ENCODE peak calls at places on chromosome 10, in nine cellular contexts. R, G, F, W, P, M, V, Y and B are unnamed samples.

GRCh38 chr10:108303149-108303548 is 1138.6 kb upstream of the SORCS1 start:
- DNase-seq in W (no peak), F (no peak), M (no peak), V (no peak), R (no peak), Y (no peak), P (no peak), G (no peak), B (no peak)

GRCh38 chr10:116766241-116767198 is 24.2 kb upstream of the HSPA12A start:
- DNase-seq in Y (peak; percentile 76), R (no peak), F (no peak), M (no peak), G (no peak), W (no peak), P (no peak), V (no peak), B (no peak)

GRCh38 chr10:70528726-70529362 is 50.3 kb downstream of the PALD1 start:
- DNase-seq in G (peak; percentile 41), W (no peak), R (no peak), P (peak; percentile 34), F (peak; percentile 38), M (no peak), V (no peak), Y (no peak), B (no peak)

GRCh38 chr10:70974920-70975319 is 86.6 kb upstream of the PCBD1 start:
- DNase-seq in V (no peak), W (no peak), R (no peak), P (no peak), Y (no peak), M (no peak), G (no peak), F (no peak), B (no peak)

GRCh38 chr10:49071221-49071761 is 44.0 kb downstream of the VSTM4 start:
- DNase-seq in G (no peak), M (no peak), W (peak; percentile 1), F (no peak), V (no peak), P (no peak), R (no peak), Y (no peak), B (no peak)

GRCh38 chr10:95360122-95360715 is 69.4 kb upstream of the PDLIM1 start:
- DNase-seq in W (no peak), Y (no peak), F (no peak), R (no peak), P (peak; percentile 28), G (no peak), M (no peak), V (no peak), B (no peak)

GRCh38 chr10:116133641-116134040 is 139.4 kb downstream of the GFRA1 start:
- DNase-seq in R (no peak), P (no peak), M (no peak), V (no peak), Y (no peak), W (no peak), G (no peak), F (no peak), B (no peak)

GRCh38 chr10:77857272-77857671 is 69.3 kb downstream of the DLG5 start:
- DNase-seq in M (no peak), F (no peak), G (no peak), W (no peak), V (no peak), R (peak; percentile 29), P (no peak), Y (no peak), B (no peak)

GRCh38 chr10:121378402-121378801 is 219.8 kb downstream of the FGFR2 start:
- DNase-seq in R (no peak), W (no peak), M (no peak), F (no peak), Y (no peak), V (no peak), G (no peak), P (no peak), B (no peak)

GRCh38 chr10:106771132-106771531 is 393.4 kb downstream of the SORCS1 start:
- DNase-seq in F (no peak), P (no peak), W (no peak), R (no peak), M (no peak), Y (no peak), G (no peak), V (no peak), B (no peak)

GRCh38 chr10:127911218-127911866 is 4.4 kb downstream of the PTPRE start:
- DNase-seq in M (peak; percentile 76), R (no peak), F (peak; percentile 78), Y (no peak), P (no peak), G (no peak), W (no peak), V (no peak), B (no peak)

GRCh38 chr10:61897671-61898434 is 3.6 kb upstream of the ARID5B start:
- DNase-seq in F (peak; percentile 38), P (peak; percentile 73), G (peak; percentile 6), M (peak; percentile 38), Y (no peak), W (peak; percentile 46), V (no peak), R (peak; percentile 73), B (no peak)

GRCh38 chr10:114538544-114538906 is 119.5 kb downstream of the ABLIM1 start:
- DNase-seq in P (peak; percentile 76), M (no peak), R (no peak), Y (no peak), V (peak; percentile 69), W (peak; percentile 90), G (no peak), F (no peak), B (no peak)

GRCh38 chr10:68727146-68727545 is 6.1 kb downstream of the CCAR1 start:
- DNase-seq in W (no peak), V (no peak), G (no peak), Y (no peak), M (no peak), R (no peak), F (no peak), P (no peak), B (no peak)

GRCh38 chr10:86225098-86225782 is 141.4 kb downstream of the GRID1 start:
- DNase-seq in W (no peak), G (no peak), P (no peak), F (no peak), V (no peak), R (peak; percentile 26), M (no peak), Y (no peak), B (no peak)

GRCh38 chr10:6665847-6666246 is 85.8 kb upstream of the PRKCQ start:
- DNase-seq in Y (no peak), R (no peak), P (peak; percentile 15), V (peak; percentile 40), M (no peak), G (no peak), F (no peak), W (no peak), B (no peak)

GRCh38 chr10:6671976-6672375 is 91.9 kb upstream of the PRKCQ start:
- DNase-seq in V (no peak), P (no peak), F (peak; percentile 23), G (no peak), Y (no peak), R (no peak), M (no peak), W (no peak), B (no peak)

GRCh38 chr10:6669269-6669859 is 89.3 kb upstream of the PRKCQ start:
- DNase-seq in R (peak; percentile 63), W (peak; percentile 21), Y (no peak), G (no peak), V (no peak), F (no peak), M (no peak), P (peak; percentile 60), B (no peak)

GRCh38 chr10:6667150-6667549 is 87.1 kb upstream of the PRKCQ start:
- DNase-seq in W (no peak), F (no peak), G (no peak), V (no peak), R (no peak), M (no peak), P (no peak), Y (no peak), B (no peak)

DNA sequence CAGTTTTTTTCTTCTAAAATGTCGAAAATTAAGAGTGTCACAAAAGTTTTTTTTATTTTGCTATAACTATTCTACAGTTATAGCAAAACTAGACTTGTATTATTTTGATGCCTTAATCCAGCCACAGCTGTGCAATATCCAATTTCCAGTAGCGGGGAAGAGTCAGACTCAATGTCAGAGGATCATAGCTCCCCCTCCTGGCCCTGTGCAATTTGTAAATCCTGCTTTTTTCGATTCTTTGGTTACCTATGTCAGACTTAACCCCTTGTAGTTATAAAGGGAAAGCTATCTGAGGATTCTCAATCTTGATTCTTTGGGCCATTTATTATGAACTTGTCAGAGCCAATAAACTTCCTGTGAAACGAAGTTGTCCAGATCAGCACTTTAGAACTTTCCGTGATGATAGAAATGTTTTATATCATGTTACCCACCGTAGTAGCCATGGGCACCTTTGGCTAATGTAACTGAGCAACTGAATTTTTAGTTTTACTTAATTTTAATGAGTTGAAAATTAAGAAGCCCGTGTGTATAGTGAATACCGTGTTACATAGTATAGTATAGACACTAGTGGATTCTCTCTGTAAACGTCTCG is 87.7 kb upstream of the PRKCQ start:
- DNase-seq in R (peak; percentile 69), V (no peak), Y (no peak), W (peak; percentile 22), M (no peak), P (peak; percentile 49), G (no peak), F (peak; percentile 13), B (no peak)
- TF ChIP-seq CTCF in R (peak; percentile 81), V (peak; percentile 44), Y (no peak), W (peak; percentile 17), M (peak; percentile 17), P (peak; percentile 90), G (peak; percentile 21), F (peak; percentile 55), B (peak; percentile 48)

GRCh38 chr10:13957856-13958255 is 371.1 kb downstream of the PRPF18 start:
- DNase-seq in M (no peak), G (no peak), F (no peak), P (no peak), W (no peak), R (no peak), Y (no peak), V (no peak), B (no peak)
- H3K4me3 ChIP-seq in M (no peak overlapping the region), G (no peak overlapping the region), F (no peak overlapping the region), P (no peak overlapping the region), W (no peak overlapping the region), R (no peak overlapping the region), Y (no peak overlapping the region), V (no peak overlapping the region), B (no peak overlapping the region)

DNA sequence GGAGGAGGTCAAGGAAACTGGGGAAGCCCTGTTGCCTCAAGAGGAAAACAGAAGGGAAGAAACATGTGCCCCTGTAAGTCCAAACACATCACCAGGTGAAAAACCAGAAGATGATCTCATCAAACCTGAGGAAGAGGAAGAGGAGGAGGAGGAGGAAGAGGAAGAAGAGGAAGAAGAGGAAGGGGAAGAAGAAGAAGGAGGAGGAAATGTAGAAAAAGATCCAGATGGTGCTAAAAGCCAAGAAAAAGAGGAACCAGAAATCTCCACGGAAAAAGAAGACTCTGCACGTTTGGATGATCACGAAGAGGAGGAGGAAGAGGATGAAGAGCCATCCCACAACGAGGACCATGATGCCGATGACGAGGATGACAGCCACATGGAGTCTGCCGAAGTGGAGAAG is 82.7 kb upstream of the SAMD8 start:
- DNase-seq in W (no peak), P (no peak), R (no peak), F (no peak), G (no peak), M (no peak), V (no peak), Y (no peak), B (no peak)
- H3K36me3 ChIP-seq in W (peaks cover 3% of the 10 kb centered on the region), P (peaks cover 44% of the 10 kb centered on the region), R (no peaks in the 10 kb centered on the region), F (peaks cover 67% of the 10 kb centered on the region), G (peaks cover 13% of the 10 kb centered on the region), M (peaks cover 79% of the 10 kb centered on the region), V (peaks cover 33% of the 10 kb centered on the region), Y (peaks cover 55% of the 10 kb centered on the region), B (peaks cover 15% of the 10 kb centered on the region)

GRCh38 chr10:75926763-75927162 is 495.3 kb downstream of the LRMDA start:
- DNase-seq in F (no peak), M (peak; percentile 37), G (no peak), Y (no peak), V (no peak), R (no peak), W (peak; percentile 40), P (peak; percentile 2), B (no peak)
- TF ChIP-seq CTCF in F (no peak), M (no peak), G (no peak), Y (no peak), V (no peak), R (no peak), W (peak; percentile 43), P (peak; percentile 59), B (no peak)